ENCODE peak calls at places on chromosomes 13 and 19, in seven cellular contexts. Z is mucosa of descending colon; O is PC-9; D is Peyer's patch; M is AG08396; T is activated CD8-positive, alpha-beta memory T cell treated with anti-CD3 and anti-CD28 coated beads, Interleukin-2, amount 50 U/mL, for 4 hours; R is NCI-H1092 treated with DMSO at 0.1 percent for 48 hours. A is an unnamed sample.

GRCh38 chr19:43132696-43133095 is 50.2 kb upstream of the PSG2 start:
- DNase-seq in T (no peak), R (no peak), D (no peak), M (peak; percentile 8), O (no peak), Z (no peak), A (peak; percentile 12)

GRCh38 chr19:10895920-10896319 is 24.6 kb downstream of the CARM1 start:
- DNase-seq in T (no peak), R (no peak), O (no peak), D (no peak), M (no peak), Z (no peak), A (no peak)

GRCh38 chr13:51666839-51667238 is 82.6 kb downstream of the WDFY2 start:
- DNase-seq in R (no peak), M (no peak), D (no peak), T (no peak), Z (no peak), O (no peak), A (no peak)

GRCh38 chr13:112679932-112680677 is 9.7 kb upstream of the ATP11A start:
- DNase-seq in O (no peak), Z (no peak), R (no peak), D (no peak), T (no peak), M (no peak), A (no peak)

GRCh38 chr19:411723-412355 is 2.9 kb upstream of the C2CD4C start:
- DNase-seq in M (no peak), T (peak; percentile 8), Z (no peak), D (no peak), R (no peak), O (no peak), A (no peak)

GRCh38 chr19:34974631-34975030 is 10.6 kb upstream of the ZNF792 start:
- DNase-seq in D (no peak), R (no peak), M (no peak), T (no peak), O (no peak), Z (no peak), A (peak; percentile 91)

GRCh38 chr19:14979498-14980255 is at the start of gene SLC1A6:
- DNase-seq in M (no peak), O (no peak), R (no peak), D (no peak), T (no peak), Z (no peak), A (no peak)

GRCh38 chr19:6425732-6426686 is 1.4 kb upstream of the KHSRP start:
- DNase-seq in R (no peak), Z (no peak), D (no peak), O (no peak), T (no peak), M (no peak), A (no peak)

GRCh38 chr13:33612641-33613638 is 205.0 kb upstream of the RFC3 start:
- DNase-seq in M (no peak), O (no peak), D (no peak), Z (no peak), T (no peak), R (no peak), A (no peak)

GRCh38 chr19:51020988-51021651 is 1.6 kb upstream of the KLK10 start:
- DNase-seq in R (peak; percentile 35), T (no peak), M (peak; percentile 66), Z (no peak), O (peak; percentile 40), D (no peak), A (peak; percentile 57)

GRCh38 chr13:75299913-75300862 is 181.8 kb downstream of the TBC1D4 start:
- DNase-seq in Z (no peak), T (no peak), R (no peak), D (no peak), M (no peak), O (no peak), A (peak; percentile 18)

GRCh38 chr13:87444135-87444534 is 227.0 kb upstream of the SLITRK5 start:
- DNase-seq in R (peak; percentile 27), O (no peak), T (no peak), M (no peak), Z (no peak), D (no peak), A (no peak)

GRCh38 chr13:94947965-94948371 is 235.6 kb upstream of the SOX21 start:
- DNase-seq in T (no peak), Z (no peak), D (no peak), R (no peak), O (no peak), M (no peak), A (no peak)

GRCh38 chr19:289651-290538 is 1.3 kb downstream of the PLPP2 start:
- DNase-seq in Z (peak; percentile 82), O (peak; percentile 85), M (peak; percentile 59), T (peak; percentile 35), D (peak; percentile 87), R (no peak), A (peak; percentile 63)

GRCh38 chr19:42529248-42529764 is 1.0 kb upstream of the CEACAM1 start:
- DNase-seq in D (peak; percentile 91), Z (peak; percentile 88), T (peak; percentile 67), O (peak; percentile 55), M (peak; percentile 71), R (peak; percentile 3), A (peak; percentile 36)

GRCh38 chr19:33143897-33144405 is 12.0 kb downstream of the WDR88 start:
- DNase-seq in Z (peak; percentile 71), T (peak; percentile 60), O (peak; percentile 48), M (peak; percentile 89), D (peak; percentile 81), R (peak; percentile 36), A (peak; percentile 29)